ENCODE peak calls at places on chromosome 2, in four cellular contexts. O is COLO829, G is left ventricle myocardium inferior, X is kidney glomerular epithelial cell. N is an unnamed sample.

GRCh38 chr2:152347076-152347475 is 12.1 kb downstream of the FMNL2 start:
- DNase-seq in O (no peak), G (no peak), X (peak; percentile 36), N (no peak)

GRCh38 chr2:46315103-46315890 is 18.1 kb downstream of the EPAS1 start:
- DNase-seq in O (no peak), G (peak; percentile 89), X (peak; percentile 97), N (no peak)

GRCh38 chr2:207674826-207675225 is 36.6 kb upstream of the CCNYL1 start:
- DNase-seq in O (no peak), G (no peak), X (no peak), N (no peak)

GRCh38 chr2:200131307-200131706 is 175.2 kb upstream of the SPATS2L start:
- DNase-seq in O (no peak), G (no peak), X (no peak), N (no peak)

GRCh38 chr2:190530211-190530639 is 4.3 kb downstream of the NEMP2 start:
- DNase-seq in O (no peak), G (no peak), X (no peak), N (peak; percentile 82)

GRCh38 chr2:192196451-192197194 is 1.9 kb upstream of the TMEFF2 start:
- DNase-seq in O (no peak), G (no peak), X (no peak), N (no peak)

GRCh38 chr2:83650156-83650555 is 808.9 kb downstream of the SUCLG1 start:
- DNase-seq in O (no peak), G (no peak), X (no peak), N (no peak)

GRCh38 chr2:101341421-101341820 is 32.9 kb upstream of the RNF149 start:
- DNase-seq in O (peak; percentile 63), G (no peak), X (no peak), N (no peak)

GRCh38 chr2:239563561-239563960 is 162.7 kb upstream of the HDAC4 start:
- DNase-seq in O (no peak), G (no peak), X (no peak), N (no peak)

GRCh38 chr2:68475110-68475509 is 7.7 kb downstream of the APLF start:
- DNase-seq in O (no peak), G (no peak), X (no peak), N (no peak)

GRCh38 chr2:217459675-217460405 is 543.0 kb downstream of the TNS1 start:
- DNase-seq in O (no peak), G (no peak), X (no peak), N (no peak)

GRCh38 chr2:191572319-191572718 is 105.6 kb upstream of the NABP1 start:
- DNase-seq in O (no peak), G (no peak), X (no peak), N (no peak)

GRCh38 chr2:60351321-60351720 is 202.1 kb downstream of the BCL11A start:
- DNase-seq in O (no peak), G (no peak), X (no peak), N (no peak)

GRCh38 chr2:24077535-24077877 is 1.4 kb upstream of the SF3B6 start:
- DNase-seq in O (no peak), G (no peak), X (no peak), N (no peak)

GRCh38 chr2:21754164-21754788 is 630.5 kb downstream of the TDRD15 start:
- DNase-seq in O (no peak), G (no peak), X (no peak), N (no peak)

GRCh38 chr2:210654091-210654490 is 97.7 kb downstream of the CPS1 start:
- DNase-seq in O (no peak), G (no peak), X (no peak), N (no peak)

GRCh38 chr2:137718786-137719185 is 245.5 kb upstream of the HNMT start:
- DNase-seq in O (no peak), G (no peak), X (no peak), N (no peak)

GRCh38 chr2:101827246-101827645 is 129.7 kb downstream of the MAP4K4 start:
- DNase-seq in O (peak; percentile 76), G (no peak), X (peak; percentile 98), N (peak; percentile 77)

GRCh38 chr2:39486071-39486470 is 49.0 kb upstream of the MAP4K3 start:
- DNase-seq in O (no peak), G (no peak), X (no peak), N (no peak)

GRCh38 chr2:218162817-218163216 is 3.9 kb downstream of the CXCR1 start:
- DNase-seq in O (no peak), G (no peak), X (no peak), N (no peak)

GRCh38 chr2:240948905-240949790 is 43.0 kb downstream of the CROCC2 start:
- DNase-seq in O (no peak), G (no peak), X (no peak), N (no peak)

GRCh38 chr2:204072443-204073324 is 136.1 kb downstream of the ICOS start:
- DNase-seq in O (peak; percentile 73), G (no peak), X (no peak), N (peak; percentile 14)

GRCh38 chr2:121212661-121213325 is 72.2 kb downstream of the TFCP2L1 start:
- DNase-seq in O (no peak), G (no peak), X (no peak), N (no peak)

GRCh38 chr2:7725132-7725849 is 808.1 kb downstream of the RNF144A start:
- DNase-seq in O (no peak), G (no peak), X (no peak), N (no peak)

GRCh38 chr2:237223208-237223861 is 137.6 kb downstream of the COPS8 start:
- DNase-seq in O (no peak), G (peak; percentile 64), X (peak; percentile 82), N (peak; percentile 86)

GRCh38 chr2:154709215-154709614 is 10.7 kb downstream of the KCNJ3 start:
- DNase-seq in O (no peak), G (no peak), X (no peak), N (no peak)

GRCh38 chr2:6590442-6590841 is 275.3 kb downstream of the CMPK2 start:
- DNase-seq in O (no peak), G (no peak), X (no peak), N (no peak)

GRCh38 chr2:196846295-196846694 is 37.1 kb upstream of the C2orf66 start:
- DNase-seq in O (no peak), G (no peak), X (no peak), N (no peak)

GRCh38 chr2:50535971-50536759 is 495.8 kb downstream of the NRXN1 start:
- DNase-seq in O (peak; percentile 1), G (no peak), X (peak; percentile 12), N (no peak)

GRCh38 chr2:58428286-58428552 is 187.1 kb upstream of the FANCL start:
- DNase-seq in O (no peak), G (no peak), X (no peak), N (no peak)

GRCh38 chr2:237427807-237428506 is 14.0 kb upstream of the COL6A3 start:
- DNase-seq in O (no peak), G (no peak), X (no peak), N (no peak)

GRCh38 chr2:134203175-134203574 is 50.7 kb upstream of the MGAT5 start:
- DNase-seq in O (no peak), G (no peak), X (no peak), N (no peak)

GRCh38 chr2:192354512-192355244 is 159.9 kb upstream of the TMEFF2 start:
- DNase-seq in O (no peak), G (no peak), X (no peak), N (no peak)

GRCh38 chr2:27194538-27195354 is 17.1 kb upstream of the ATRAID start:
- DNase-seq in O (no peak), G (no peak), X (peak; percentile 72), N (no peak)

GRCh38 chr2:208064220-208064951 is 39.1 kb upstream of the PLEKHM3 start:
- DNase-seq in O (no peak), G (no peak), X (peak; percentile 87), N (peak; percentile 82)

N was measured in foreskin melanocyte.